ENCODE peak calls at places on chromosome X, in four cellular contexts. F is kidney, S is fibroblast of lung, R is heart right ventricle. I is an unnamed sample.

GRCh38 chrX:10949541-10949940 is 161.6 kb upstream of the HCCS start:
- DNase-seq in F (no peak), S (no peak), R (no peak), I (no peak)

GRCh38 chrX:39470588-39471155 is 627.1 kb downstream of the BCOR start:
- DNase-seq in F (no peak), S (peak), R (peak), I (no peak)

GRCh38 chrX:100512471-100512870 is 72.3 kb upstream of the TNMD start:
- DNase-seq in F (no peak), S (peak), R (no peak), I (no peak)

GRCh38 chrX:100829730-100830129 is 9.5 kb downstream of the CSTF2 start:
- DNase-seq in F (no peak), S (peak), R (no peak), I (no peak)

GRCh38 chrX:18252644-18253359 is 32.1 kb upstream of the BEND2 start:
- DNase-seq in F (no peak), S (peak), R (no peak), I (no peak)

GRCh38 chrX:39750246-39750790 is 347.4 kb downstream of the BCOR start:
- DNase-seq in F (no peak), S (no peak), R (no peak), I (no peak)

GRCh38 chrX:154436597-154437397 is at the start of gene GDI1:
- DNase-seq in F (peak), S (peak), R (peak), I (peak)

GRCh38 chrX:29478336-29479069 is 736.9 kb upstream of the MAGEB2 start:
- DNase-seq in F (no peak), S (peak), R (peak), I (no peak)

GRCh38 chrX:2751291-2751690 is 549 bp upstream of the XG start:
- DNase-seq in F (no peak), S (no peak), R (no peak), I (no peak)

GRCh38 chrX:132737743-132738142 is 220.7 kb downstream of the HS6ST2 start:
- DNase-seq in F (peak), S (no peak), R (no peak), I (no peak)

GRCh38 chrX:43716144-43716543 is 60.0 kb downstream of the MAOA start:
- DNase-seq in F (no peak), S (no peak), R (no peak), I (no peak)

GRCh38 chrX:110082156-110082555 is 79.2 kb downstream of the TMEM164 start:
- DNase-seq in F (no peak), S (peak), R (no peak), I (no peak)

GRCh38 chrX:152588206-152588605 is 49.5 kb upstream of the GABRQ start:
- DNase-seq in F (no peak), S (no peak), R (no peak), I (no peak)

GRCh38 chrX:17738737-17739535 is 1.6 kb downstream of the SCML1 start:
- DNase-seq in F (no peak), S (peak), R (no peak), I (no peak)

GRCh38 chrX:19602866-19603620 is 87.7 kb upstream of the MAP3K15 start:
- DNase-seq in F (no peak), S (peak), R (no peak), I (peak)

GRCh38 chrX:72243472-72243871 is 4.6 kb upstream of the ERCC6L start:
- DNase-seq in F (no peak), S (peak), R (no peak), I (no peak)

GRCh38 chrX:79259073-79259689 is 108.0 kb downstream of the ITM2A start:
- DNase-seq in F (no peak), S (no peak), R (peak), I (no peak)

DNA sequence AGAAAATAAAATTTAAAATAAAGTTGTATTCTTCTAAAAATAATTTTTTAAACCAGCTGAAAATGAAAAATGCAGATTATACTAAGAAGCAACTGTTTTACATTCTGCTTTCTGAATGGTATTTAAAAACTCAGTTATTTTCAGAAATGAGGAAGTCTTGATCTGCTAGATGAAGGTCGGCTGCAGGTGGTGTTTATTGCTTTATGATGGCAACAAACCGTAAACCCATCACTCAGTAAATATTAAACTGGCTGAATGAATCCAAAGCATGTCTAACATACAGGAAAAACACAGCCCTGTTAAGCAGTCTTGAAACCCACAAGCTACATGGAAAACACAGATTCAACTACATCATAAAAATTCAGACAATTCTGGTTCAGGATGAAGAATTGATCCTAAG is 29.3 kb downstream of the DYNLT3 start:
- DNase-seq in F (no peak), S (no peak), R (no peak), I (no peak)
- H3K27ac ChIP-seq in F (no peak), S (no peak), R (no peak), I (no peak)

GRCh38 chrX:45502396-45502795 is 301.7 kb upstream of the DIPK2B start:
- DNase-seq in F (no peak), S (no peak), R (no peak), I (no peak)

GRCh38 chrX:45508459-45508858 is 307.8 kb upstream of the DIPK2B start:
- DNase-seq in F (no peak), S (no peak), R (no peak), I (no peak)

GRCh38 chrX:45505214-45505613 is 304.5 kb upstream of the DIPK2B start:
- DNase-seq in F (no peak), S (peak), R (no peak), I (no peak)

GRCh38 chrX:45506149-45506768 is 305.6 kb upstream of the DIPK2B start:
- DNase-seq in F (no peak), S (no peak), R (no peak), I (no peak)
- H3K27ac ChIP-seq in F (peak), S (peak), R (peak), I (no peak)

DNA sequence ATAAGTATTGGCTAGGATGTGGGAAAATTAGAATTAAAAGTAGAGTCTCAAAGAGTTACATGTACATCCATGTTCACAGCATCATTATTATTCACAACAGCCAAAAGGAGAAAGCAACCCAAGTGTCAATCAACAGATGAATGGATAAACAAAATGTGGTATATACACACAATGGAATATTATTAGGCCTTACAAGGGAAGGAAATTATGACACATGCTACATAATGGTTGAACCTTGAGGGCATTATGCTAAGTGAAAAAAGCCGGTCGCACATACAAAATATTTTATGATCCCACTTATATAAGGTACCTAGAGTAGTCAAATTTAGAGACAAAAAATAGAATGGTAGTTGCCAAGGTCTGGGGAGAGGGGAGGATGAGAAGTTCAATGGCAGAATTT is 80.1 kb downstream of the HUWE1 start:
- DNase-seq in F (no peak), S (no peak), R (no peak), I (no peak)
- H3K27ac ChIP-seq in F (no peak), S (no peak), R (no peak), I (no peak)

GRCh38 chrX:134544189-134544588 is 84.2 kb downstream of the HPRT1 start:
- DNase-seq in F (no peak), S (no peak), R (no peak), I (no peak)

GRCh38 chrX:134545524-134545923 is 85.6 kb downstream of the HPRT1 start:
- DNase-seq in F (peak), S (no peak), R (no peak), I (no peak)

GRCh38 chrX:134544614-134545255 is 84.8 kb downstream of the HPRT1 start:
- DNase-seq in F (peak), S (no peak), R (no peak), I (no peak)

GRCh38 chrX:134542485-134542884 is 82.5 kb downstream of the HPRT1 start:
- DNase-seq in F (no peak), S (peak), R (peak), I (no peak)

DNA sequence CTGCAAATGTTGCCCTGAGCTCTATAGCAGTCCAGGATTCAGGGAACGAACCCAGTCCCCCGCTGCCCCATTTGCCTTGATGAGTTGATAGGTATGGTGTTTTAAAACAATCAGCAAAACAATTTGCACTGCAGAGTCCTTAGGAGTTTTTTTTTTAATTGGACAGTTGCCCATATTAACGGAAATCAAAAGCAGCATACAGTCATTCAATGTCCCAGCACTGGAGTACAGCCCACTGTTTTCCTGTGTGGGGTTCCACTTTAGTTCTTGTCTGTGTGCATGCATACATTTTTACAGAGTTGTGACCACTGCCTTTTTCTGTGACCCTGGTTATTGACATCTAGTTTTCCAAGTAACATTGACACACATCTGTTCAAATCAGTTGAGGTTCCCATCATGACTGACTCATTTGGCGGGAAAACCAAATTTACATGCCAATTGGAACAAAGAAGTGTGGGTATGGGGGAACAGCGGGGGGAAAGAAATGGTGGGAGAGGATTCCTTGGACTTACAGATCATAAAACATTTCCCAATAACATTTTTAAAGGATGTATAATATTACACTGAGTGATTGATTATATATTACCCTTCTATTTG is 83.3 kb downstream of the HPRT1 start:
- DNase-seq in F (no peak), S (peak), R (no peak), I (no peak)
- H3K27ac ChIP-seq in F (no peak), S (no peak), R (no peak), I (no peak)

GRCh38 chrX:1009771-1010170 is 202.7 kb downstream of the CRLF2 start:
- DNase-seq in F (no peak), S (no peak), R (no peak), I (no peak)

GRCh38 chrX:1011632-1012283 is 200.7 kb downstream of the CRLF2 start:
- DNase-seq in F (no peak), S (no peak), R (no peak), I (no peak)

GRCh38 chrX:1012678-1013300 is 199.7 kb downstream of the CRLF2 start:
- DNase-seq in F (no peak), S (no peak), R (no peak), I (no peak)
- H3K27ac ChIP-seq in F (no peak), S (no peak), R (no peak), I (no peak)

GRCh38 chrX:12994321-12994720 is 19.4 kb downstream of the TMSB4X start:
- DNase-seq in F (no peak), S (no peak), R (no peak), I (no peak)
- H3K27ac ChIP-seq in F (no peak), S (no peak), R (no peak), I (no peak)

GRCh38 chrX:129636175-129636681 is 18.5 kb downstream of the APLN start:
- DNase-seq in F (no peak), S (no peak), R (no peak), I (no peak)
- H3K27ac ChIP-seq in F (no peak), S (no peak), R (no peak), I (no peak)

I was measured in caudate nucleus.